ENCODE peak calls at places on chromosomes 5 and 9, in ten cellular contexts. S, Y, J, A, H, F, L, Z, G and M are unnamed samples.

GRCh38 chr5:38648703-38649291 is 92.4 kb upstream of the LIFR start:
- DNase-seq in S (no peak), Y (no peak), J (no peak), A (no peak), H (no peak), F (no peak), L (no peak), Z (no peak), G (no peak), M (peak)

GRCh38 chr9:134967547-134967930 is 49.8 kb upstream of the FCN1 start:
- DNase-seq in S (no peak), Y (no peak), J (no peak), A (no peak), H (peak), F (no peak), L (no peak), Z (peak), G (no peak), M (no peak)

GRCh38 chr9:19230356-19231125 is at the start of gene DENND4C:
- DNase-seq in S (peak), Y (peak), J (peak), A (peak), H (peak), F (peak), L (peak), Z (peak), G (peak), M (peak)

GRCh38 chr9:89864257-89864656 is 259.4 kb downstream of the GADD45G start:
- DNase-seq in S (no peak), Y (no peak), J (no peak), A (no peak), H (peak), F (no peak), L (no peak), Z (no peak), G (no peak), M (no peak)

GRCh38 chr9:14478175-14479165 is 164.5 kb upstream of the NFIB start:
- DNase-seq in S (no peak), Y (no peak), J (no peak), A (no peak), H (no peak), F (no peak), L (no peak), Z (no peak), G (no peak), M (no peak)

GRCh38 chr5:36298546-36298945 is 3.2 kb downstream of the RANBP3L start:
- DNase-seq in S (no peak), Y (no peak), J (no peak), A (no peak), H (no peak), F (no peak), L (no peak), Z (no peak), G (no peak), M (no peak)

GRCh38 chr9:37311938-37312730 is 110.4 kb upstream of the GRHPR start:
- DNase-seq in S (no peak), Y (no peak), J (no peak), A (peak), H (peak), F (peak), L (no peak), Z (no peak), G (no peak), M (no peak)

GRCh38 chr5:93607367-93608258 is 24.6 kb downstream of the NR2F1 start:
- DNase-seq in S (no peak), Y (no peak), J (peak), A (peak), H (no peak), F (peak), L (peak), Z (no peak), G (no peak), M (peak)

GRCh38 chr5:123611407-123611709 is 99.4 kb downstream of the CSNK1G3 start:
- DNase-seq in S (no peak), Y (no peak), J (no peak), A (no peak), H (no peak), F (no peak), L (no peak), Z (no peak), G (no peak), M (no peak)

GRCh38 chr5:3542158-3542557 is 53.5 kb upstream of the IRX1 start:
- DNase-seq in S (no peak), Y (no peak), J (no peak), A (peak), H (no peak), F (no peak), L (no peak), Z (no peak), G (no peak), M (no peak)

GRCh38 chr5:142866563-142867275 is 96.5 kb downstream of the ARHGAP26 start:
- DNase-seq in S (no peak), Y (peak), J (peak), A (peak), H (peak), F (peak), L (peak), Z (no peak), G (no peak), M (peak)

GRCh38 chr5:39648539-39649200 is 223.9 kb upstream of the DAB2 start:
- DNase-seq in S (no peak), Y (no peak), J (peak), A (peak), H (no peak), F (no peak), L (peak), Z (no peak), G (no peak), M (peak)